ENCODE peak calls at places on chromosome 6, in ten cellular contexts. Q is activated T-helper 1 cell treated with Interleukin-2 at 50 U/mL for 16 hours, G is T-cell, L is mucosa of gallbladder, O is caudate nucleus, V is adipocyte, D is HFFc6, K is dermis microvascular lymphatic vessel endothelial cell, E is cardiac fibroblast, N is ELF-1. Z is an unnamed sample.

GRCh38 chr6:128494440-128494839 is 26.0 kb downstream of the PTPRK start:
- DNase-seq in Q (no peak), G (no peak), L (no peak), O (no peak), V (no peak), D (no peak), K (peak), E (peak), N (peak), Z (no peak)

GRCh38 chr6:158680441-158680840 is 30.6 kb downstream of the SYTL3 start:
- DNase-seq in Q (no peak), G (no peak), L (no peak), O (no peak), V (no peak), D (no peak), K (no peak), E (no peak), N (no peak), Z (no peak)

GRCh38 chr6:36444470-36444869 is 1.7 kb downstream of the KCTD20 start:
- DNase-seq in Q (no peak), G (no peak), L (no peak), O (no peak), V (peak), D (peak), K (peak), E (peak), N (no peak), Z (no peak)

GRCh38 chr6:92510137-92510536 is 909.2 kb downstream of the EPHA7 start:
- DNase-seq in Q (no peak), G (no peak), L (no peak), O (no peak), V (no peak), D (no peak), K (no peak), E (no peak), N (no peak), Z (no peak)

GRCh38 chr6:160348552-160349441 is 619 bp downstream of the SLC22A3 start:
- DNase-seq in Q (no peak), G (no peak), L (no peak), O (no peak), V (peak), D (no peak), K (no peak), E (peak), N (peak), Z (no peak)

GRCh38 chr6:168994966-168995365 is 258.7 kb downstream of the THBS2 start:
- DNase-seq in Q (no peak), G (no peak), L (no peak), O (no peak), V (no peak), D (peak), K (no peak), E (peak), N (no peak), Z (no peak)

GRCh38 chr6:152273638-152274037 is 363.5 kb downstream of the SYNE1 start:
- DNase-seq in Q (no peak), G (no peak), L (no peak), O (no peak), V (no peak), D (no peak), K (no peak), E (peak), N (peak), Z (no peak)

GRCh38 chr6:96837138-96837971 is at the start of gene GPR63:
- DNase-seq in Q (peak), G (peak), L (peak), O (peak), V (peak), D (peak), K (peak), E (peak), N (peak), Z (peak)

GRCh38 chr6:9502991-9503761 is 911.7 kb downstream of the TFAP2A start:
- DNase-seq in Q (no peak), G (no peak), L (no peak), O (no peak), V (peak), D (peak), K (peak), E (peak), N (no peak), Z (no peak)

GRCh38 chr6:121305957-121306607 is 28.2 kb downstream of the TBC1D32 start:
- DNase-seq in Q (no peak), G (no peak), L (no peak), O (no peak), V (peak), D (peak), K (peak), E (peak), N (no peak), Z (no peak)

GRCh38 chr6:128070406-128070805 is 169.5 kb upstream of the THEMIS start:
- DNase-seq in Q (no peak), G (no peak), L (no peak), O (no peak), V (peak), D (peak), K (no peak), E (peak), N (no peak), Z (no peak)

GRCh38 chr6:1612386-1612893 is 2.7 kb downstream of the FOXC1 start:
- DNase-seq in Q (no peak), G (no peak), L (no peak), O (no peak), V (no peak), D (no peak), K (no peak), E (no peak), N (no peak), Z (no peak)

GRCh38 chr6:13355043-13355945 is 27.0 kb upstream of the TBC1D7 start:
- DNase-seq in Q (no peak), G (no peak), L (no peak), O (no peak), V (peak), D (peak), K (peak), E (peak), N (no peak), Z (no peak)

GRCh38 chr6:44071670-44072451 is 55.4 kb downstream of the MRPL14 start:
- DNase-seq in Q (no peak), G (no peak), L (no peak), O (no peak), V (peak), D (peak), K (peak), E (peak), N (no peak), Z (no peak)

GRCh38 chr6:129489215-129489765 is 220.7 kb downstream of the ARHGAP18 start:
- DNase-seq in Q (no peak), G (no peak), L (no peak), O (no peak), V (peak), D (no peak), K (no peak), E (no peak), N (no peak), Z (no peak)

GRCh38 chr6:17093692-17094091 is 8.2 kb upstream of the STMND1 start:
- DNase-seq in Q (no peak), G (no peak), L (no peak), O (peak), V (no peak), D (no peak), K (peak), E (no peak), N (no peak), Z (no peak)

GRCh38 chr6:14765106-14765505 is 480.8 kb upstream of the JARID2 start:
- DNase-seq in Q (no peak), G (no peak), L (no peak), O (no peak), V (peak), D (peak), K (no peak), E (peak), N (no peak), Z (no peak)